ENCODE peak calls at places on chromosomes 4 and X, in five cellular contexts. A is adrenal gland, U is spleen, F is ovary, Y is NB4. C is an unnamed sample.

GRCh38 chr4:186227221-186227620 is at the start of gene KLKB1:
- DNase-seq in A (no peak), U (no peak), F (no peak), Y (no peak), C (no peak)

GRCh38 chrX:134374910-134375309 is 85.1 kb upstream of the HPRT1 start:
- DNase-seq in A (no peak), U (no peak), F (no peak), Y (no peak), C (no peak)

GRCh38 chrX:24435038-24435437 is 30.0 kb upstream of the PDK3 start:
- DNase-seq in A (no peak), U (no peak), F (no peak), Y (no peak), C (no peak)

GRCh38 chr4:119028296-119028695 is 107.3 kb upstream of the MYOZ2 start:
- DNase-seq in A (no peak), U (no peak), F (no peak), Y (no peak), C (no peak)

GRCh38 chr4:6189511-6189910 is 10.8 kb downstream of the JAKMIP1 start:
- DNase-seq in A (no peak), U (peak), F (no peak), Y (no peak), C (no peak)

GRCh38 chr4:70556856-70557255 is 35.2 kb upstream of the AMBN start:
- DNase-seq in A (no peak), U (no peak), F (no peak), Y (no peak), C (no peak)

GRCh38 chr4:113575391-113575790 is 186.1 kb downstream of the CAMK2D start:
- DNase-seq in A (no peak), U (no peak), F (no peak), Y (no peak), C (no peak)

GRCh38 chr4:146211440-146211839 is 2.9 kb upstream of the REELD1 start:
- DNase-seq in A (no peak), U (no peak), F (no peak), Y (no peak), C (no peak)

GRCh38 chr4:94561249-94562024 is 109.7 kb downstream of the PDLIM5 start:
- DNase-seq in A (no peak), U (no peak), F (no peak), Y (no peak), C (no peak)

GRCh38 chr4:152308925-152309324 is 227.0 kb downstream of the FBXW7 start:
- DNase-seq in A (no peak), U (no peak), F (no peak), Y (no peak), C (no peak)

GRCh38 chr4:81164126-81164525 is 50.9 kb downstream of the PRKG2 start:
- DNase-seq in A (no peak), U (no peak), F (no peak), Y (no peak), C (no peak)

GRCh38 chrX:152061557-152061956 is 76.8 kb downstream of the MAGEA10 start:
- DNase-seq in A (no peak), U (no peak), F (no peak), Y (no peak), C (no peak)

GRCh38 chr4:147617173-147617840 is at the start of gene TMEM184C:
- DNase-seq in A (peak), U (peak), F (peak), Y (peak), C (peak)
- TF ChIP-seq POLR2A in A (no peak), U (no peak), F (peak), Y (peak), C (peak)

GRCh38 chrX:16836371-16836770 is 33.8 kb downstream of the RBBP7 start:
- DNase-seq in A (peak), U (no peak), F (no peak), Y (peak), C (no peak)
- TF ChIP-seq POLR2A in A (no peak), U (no peak), F (no peak), Y (no peak), C (no peak)

DNA sequence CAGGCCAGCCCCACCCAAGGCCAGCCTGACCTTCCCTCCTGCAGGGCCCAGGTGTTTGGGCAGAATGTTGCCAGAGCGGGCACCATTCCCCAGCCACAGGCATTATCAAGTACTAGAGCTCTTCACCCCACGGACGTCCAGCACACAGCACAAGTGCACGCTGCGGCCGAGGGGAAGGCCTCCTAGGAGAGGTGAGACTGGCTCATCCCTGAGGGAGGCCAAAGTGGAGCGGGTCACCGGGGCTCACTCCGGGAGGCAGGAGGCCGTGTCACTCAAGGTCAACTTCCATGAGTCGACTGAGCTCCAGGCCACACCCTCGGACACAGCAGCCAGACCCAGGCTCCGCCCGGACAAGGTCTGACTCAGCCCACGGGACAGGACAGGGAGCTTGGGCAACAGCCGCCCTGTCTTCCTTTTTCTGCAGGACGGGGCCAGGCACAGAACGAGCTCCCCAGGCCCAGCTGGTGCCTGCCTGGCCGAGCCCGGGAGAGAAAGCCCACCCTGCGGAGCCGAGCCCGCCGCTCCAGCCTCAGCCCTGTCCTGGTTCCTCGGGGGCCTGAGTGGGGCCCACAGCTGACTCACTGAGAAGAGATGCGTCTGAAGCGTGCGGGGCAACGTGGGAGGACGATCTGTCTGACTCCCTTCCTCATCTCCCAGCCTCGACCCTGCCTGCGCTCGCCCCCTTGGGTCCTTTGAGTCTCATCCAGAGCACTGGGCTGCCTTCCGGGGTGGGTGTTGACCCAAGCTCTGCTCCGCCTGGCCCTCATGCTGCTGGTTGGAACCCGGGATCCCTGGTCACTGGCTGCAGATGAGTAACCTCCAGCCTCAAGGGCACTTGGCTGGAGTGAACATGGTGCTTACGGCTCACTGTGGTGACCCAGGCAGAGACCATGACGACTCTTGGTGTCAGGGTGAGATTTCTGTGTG is 1.6 kb downstream of the SLC49A3 start:
- DNase-seq in A (peak), U (peak), F (no peak), Y (peak), C (peak)
- TF ChIP-seq POLR2A in A (peak), U (no peak), F (no peak), Y (peak), C (peak)

DNA sequence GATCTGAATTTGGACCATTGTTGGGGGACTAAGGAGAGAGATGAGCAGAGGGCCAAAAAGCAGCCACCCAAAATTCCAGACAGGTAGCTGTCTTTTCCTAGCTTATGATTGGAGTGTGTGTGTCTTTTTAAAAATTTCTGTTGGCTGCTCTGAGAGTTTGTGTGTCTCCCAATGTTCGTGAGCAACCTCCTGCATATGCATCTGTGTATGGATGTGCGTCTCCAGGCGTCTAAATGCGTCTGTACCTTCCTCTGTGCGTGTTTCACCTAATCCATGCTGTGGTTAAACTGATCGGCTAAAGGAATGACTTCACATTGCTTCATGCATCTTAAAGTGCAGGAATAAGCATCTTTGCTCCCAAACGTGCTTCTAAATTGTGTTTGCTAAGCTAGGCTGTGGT is 65.5 kb upstream of the LAS1L start:
- DNase-seq in A (no peak), U (no peak), F (no peak), Y (no peak), C (no peak)
- TF ChIP-seq POLR2A in A (no peak), U (no peak), F (no peak), Y (no peak), C (no peak)

C was measured in H54.